ENCODE peak calls at places on chromosomes 7 and 10, in nine cellular contexts. X, Q, C, E, D, U, L, G and M are unnamed samples.

GRCh38 chr10:46530249-46531186 is 25.9 kb downstream of the GPRIN2 start:
- DNase-seq in X (peak; percentile 14), Q (no peak), C (no peak), E (peak; percentile 93), D (peak; percentile 24), U (peak; percentile 60), L (no peak), G (no peak), M (no peak)

GRCh38 chr10:84549368-84549767 is 221.0 kb downstream of the CCSER2 start:
- DNase-seq in X (no peak), Q (no peak), C (no peak), E (no peak), D (no peak), U (no peak), L (no peak), G (no peak), M (no peak)

GRCh38 chr10:119301397-119301796 is 94.0 kb downstream of the GRK5 start:
- DNase-seq in X (no peak), Q (no peak), C (peak; percentile 54), E (no peak), D (no peak), U (peak; percentile 86), L (no peak), G (no peak), M (no peak)

GRCh38 chr10:108187396-108188012 is 1023.0 kb upstream of the SORCS1 start:
- DNase-seq in X (no peak), Q (no peak), C (no peak), E (no peak), D (no peak), U (no peak), L (no peak), G (no peak), M (no peak)

GRCh38 chr7:44281811-44282600 is 43.4 kb downstream of the CAMK2B start:
- DNase-seq in X (peak; percentile 14), Q (no peak), C (no peak), E (no peak), D (peak; percentile 15), U (peak; percentile 38), L (no peak), G (no peak), M (peak; percentile 13)

GRCh38 chr10:102045292-102045691 is 10.7 kb downstream of the ARMH3 start:
- DNase-seq in X (no peak), Q (no peak), C (no peak), E (no peak), D (no peak), U (no peak), L (no peak), G (no peak), M (no peak)

GRCh38 chr7:17234398-17235021 is 63.9 kb upstream of the AHR start:
- DNase-seq in X (no peak), Q (peak; percentile 76), C (peak; percentile 95), E (peak; percentile 95), D (no peak), U (peak; percentile 85), L (no peak), G (no peak), M (no peak)

GRCh38 chr10:116748041-116748440 is 5.7 kb upstream of the HSPA12A start:
- DNase-seq in X (no peak), Q (peak; percentile 26), C (no peak), E (no peak), D (no peak), U (no peak), L (no peak), G (no peak), M (no peak)

GRCh38 chr7:42502022-42502421 is 265.0 kb upstream of the GLI3 start:
- DNase-seq in X (no peak), Q (peak; percentile 19), C (no peak), E (peak; percentile 82), D (no peak), U (no peak), L (no peak), G (no peak), M (no peak)